ENCODE peak calls at places on chromosomes 2 and 18, in six cellular contexts. A is ovary; P is CD8-positive, alpha-beta memory T cell; J is tibial artery; T is A549; V is MM.1S. R is an unnamed sample.
A peak's percentile ranks its signal among the peaks of the same experiment; 100 is the strongest.

GRCh38 chr18:29164993-29165599 is 988.2 kb upstream of the CDH2 start:
- DNase-seq in A (no peak), P (no peak), J (no peak), T (peak; percentile 19), V (no peak), R (no peak)

GRCh38 chr18:70429847-70430500 is 141.1 kb downstream of the SOCS6 start:
- DNase-seq in A (no peak), P (no peak), J (no peak), T (no peak), V (no peak), R (no peak)

GRCh38 chr2:188610827-188611226 is 319.2 kb downstream of the GULP1 start:
- DNase-seq in A (no peak), P (no peak), J (no peak), T (no peak), V (no peak), R (no peak)

GRCh38 chr18:44651453-44651852 is 29.2 kb upstream of the SETBP1 start:
- DNase-seq in A (no peak), P (no peak), J (no peak), T (peak; percentile 25), V (no peak), R (no peak)

GRCh38 chr2:88179228-88179679 is 9.1 kb downstream of the THNSL2 start:
- DNase-seq in A (no peak), P (no peak), J (no peak), T (no peak), V (no peak), R (no peak)

GRCh38 chr2:54054774-54055173 is 60.6 kb upstream of the ACYP2 start:
- DNase-seq in A (no peak), P (no peak), J (no peak), T (no peak), V (no peak), R (no peak)

GRCh38 chr2:29130295-29130694 is 15.1 kb downstream of the CLIP4 start:
- DNase-seq in A (no peak), P (no peak), J (no peak), T (peak; percentile 41), V (peak; percentile 56), R (no peak)

GRCh38 chr2:22901471-22901870 is 483.5 kb upstream of the KLHL29 start:
- DNase-seq in A (no peak), P (no peak), J (no peak), T (no peak), V (no peak), R (no peak)

GRCh38 chr2:155975734-155976133 is 356.8 kb downstream of the NR4A2 start:
- DNase-seq in A (no peak), P (no peak), J (no peak), T (no peak), V (peak; percentile 14), R (no peak)

GRCh38 chr18:58453913-58454317 is 175.0 kb downstream of the ALPK2 start:
- DNase-seq in A (no peak), P (no peak), J (no peak), T (no peak), V (no peak), R (no peak)

GRCh38 chr18:45666006-45666405 is 50.7 kb downstream of the SLC14A2 start:
- DNase-seq in A (no peak), P (no peak), J (no peak), T (no peak), V (peak; percentile 45), R (no peak)

GRCh38 chr18:54958711-54959625 is at the start of gene CCDC68:
- DNase-seq in A (peak; percentile 49), P (no peak), J (no peak), T (peak; percentile 35), V (no peak), R (peak; percentile 40)

GRCh38 chr2:240960963-240961876 is 37.2 kb upstream of the SNED1 start:
- DNase-seq in A (no peak), P (no peak), J (no peak), T (no peak), V (no peak), R (peak; percentile 73)

GRCh38 chr18:67730884-67731283 is 214.4 kb upstream of the DSEL start:
- DNase-seq in A (no peak), P (no peak), J (no peak), T (peak; percentile 1), V (no peak), R (no peak)

GRCh38 chr2:29284671-29285070 is 169.5 kb downstream of the CLIP4 start:
- DNase-seq in A (no peak), P (no peak), J (no peak), T (no peak), V (no peak), R (no peak)

GRCh38 chr18:3683483-3683882 is 233.5 kb downstream of the TGIF1 start:
- DNase-seq in A (no peak), P (no peak), J (no peak), T (no peak), V (no peak), R (no peak)

GRCh38 chr2:64770137-64770780 is 116.5 kb upstream of the SERTAD2 start:
- DNase-seq in A (no peak), P (no peak), J (no peak), T (no peak), V (no peak), R (no peak)

GRCh38 chr2:191206613-191207471 is 38.4 kb upstream of the MYO1B start:
- DNase-seq in A (no peak), P (peak; percentile 49), J (no peak), T (no peak), V (no peak), R (no peak)

GRCh38 chr18:76847926-76848325 is 25.6 kb downstream of the ZNF236 start:
- DNase-seq in A (no peak), P (no peak), J (no peak), T (no peak), V (no peak), R (no peak)

GRCh38 chr18:58495634-58496033 is 133.3 kb downstream of the ALPK2 start:
- DNase-seq in A (no peak), P (no peak), J (no peak), T (no peak), V (no peak), R (no peak)

GRCh38 chr2:84939426-84940087 is 31.4 kb upstream of the KCMF1 start:
- DNase-seq in A (no peak), P (peak; percentile 57), J (no peak), T (no peak), V (peak; percentile 97), R (no peak)

GRCh38 chr2:28750316-28751101 is 1.1 kb upstream of the PPP1CB start:
- DNase-seq in A (no peak), P (peak; percentile 6), J (no peak), T (no peak), V (peak; percentile 35), R (no peak)

GRCh38 chr2:108586116-108586515 is 51.8 kb downstream of the LIMS1 start:
- DNase-seq in A (no peak), P (no peak), J (no peak), T (no peak), V (no peak), R (no peak)

GRCh38 chr18:44655435-44655834 is 25.3 kb upstream of the SETBP1 start:
- DNase-seq in A (no peak), P (no peak), J (no peak), T (no peak), V (no peak), R (no peak)

GRCh38 chr2:86441789-86442641 is 844 bp downstream of the KDM3A start:
- DNase-seq in A (peak; percentile 51), P (peak; percentile 58), J (peak; percentile 84), T (peak; percentile 18), V (peak; percentile 67), R (peak; percentile 85)
- H3K4me1 ChIP-seq in A (peaks cover 12% of the 10 kb centered on the region), P (peaks cover 46% of the 10 kb centered on the region), J (peaks cover 39% of the 10 kb centered on the region), T (peaks cover 11% of the 10 kb centered on the region), V (peaks cover 39% of the 10 kb centered on the region), R (peaks cover 5% of the 10 kb centered on the region)

GRCh38 chr18:22504251-22504650 is 86.5 kb upstream of the CTAGE1 start:
- DNase-seq in A (no peak), P (no peak), J (no peak), T (no peak), V (no peak), R (no peak)

GRCh38 chr18:22505136-22505535 is 87.4 kb upstream of the CTAGE1 start:
- DNase-seq in A (no peak), P (no peak), J (no peak), T (no peak), V (no peak), R (no peak)

GRCh38 chr18:22504665-22505064 is 87.0 kb upstream of the CTAGE1 start:
- DNase-seq in A (no peak), P (no peak), J (no peak), T (peak; percentile 14), V (no peak), R (no peak)

GRCh38 chr18:22507055-22507454 is 89.3 kb upstream of the CTAGE1 start:
- DNase-seq in A (no peak), P (no peak), J (no peak), T (no peak), V (no peak), R (no peak)

DNA sequence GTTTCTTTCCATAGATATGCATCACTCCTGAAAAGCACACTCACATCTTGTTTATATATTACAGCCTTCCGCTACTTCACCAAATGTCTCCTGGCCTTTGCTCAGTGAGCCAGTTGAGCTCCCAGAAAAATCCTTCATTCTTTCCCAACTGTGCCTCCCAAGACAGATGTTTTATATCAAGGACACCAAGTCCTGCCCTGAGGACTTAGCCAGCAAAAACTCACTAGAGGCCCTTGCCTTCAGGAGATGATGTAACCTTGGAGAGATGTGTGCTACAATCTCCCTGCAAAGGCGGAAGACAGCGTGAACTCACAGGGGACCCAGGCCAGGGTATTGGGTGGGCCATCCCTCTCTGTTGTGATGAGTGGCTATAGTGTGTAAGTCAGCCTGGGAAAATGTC is 86.1 kb upstream of the CTAGE1 start:
- DNase-seq in A (peak; percentile 74), P (no peak), J (peak; percentile 60), T (no peak), V (no peak), R (no peak)
- H3K27ac ChIP-seq in A (no peak overlapping the region), P (no peak overlapping the region), J (no peak overlapping the region), T (no peak overlapping the region), V (no peak overlapping the region), R (no peak overlapping the region)

GRCh38 chr2:223439184-223439583 is 163.0 kb downstream of the SCG2 start:
- DNase-seq in A (no peak), P (no peak), J (no peak), T (no peak), V (no peak), R (no peak)
- H3K4me3 ChIP-seq in A (no peak overlapping the region), P (no peak overlapping the region), J (no peak overlapping the region), T (no peak overlapping the region), V (no peak overlapping the region), R (no peak overlapping the region)

DNA sequence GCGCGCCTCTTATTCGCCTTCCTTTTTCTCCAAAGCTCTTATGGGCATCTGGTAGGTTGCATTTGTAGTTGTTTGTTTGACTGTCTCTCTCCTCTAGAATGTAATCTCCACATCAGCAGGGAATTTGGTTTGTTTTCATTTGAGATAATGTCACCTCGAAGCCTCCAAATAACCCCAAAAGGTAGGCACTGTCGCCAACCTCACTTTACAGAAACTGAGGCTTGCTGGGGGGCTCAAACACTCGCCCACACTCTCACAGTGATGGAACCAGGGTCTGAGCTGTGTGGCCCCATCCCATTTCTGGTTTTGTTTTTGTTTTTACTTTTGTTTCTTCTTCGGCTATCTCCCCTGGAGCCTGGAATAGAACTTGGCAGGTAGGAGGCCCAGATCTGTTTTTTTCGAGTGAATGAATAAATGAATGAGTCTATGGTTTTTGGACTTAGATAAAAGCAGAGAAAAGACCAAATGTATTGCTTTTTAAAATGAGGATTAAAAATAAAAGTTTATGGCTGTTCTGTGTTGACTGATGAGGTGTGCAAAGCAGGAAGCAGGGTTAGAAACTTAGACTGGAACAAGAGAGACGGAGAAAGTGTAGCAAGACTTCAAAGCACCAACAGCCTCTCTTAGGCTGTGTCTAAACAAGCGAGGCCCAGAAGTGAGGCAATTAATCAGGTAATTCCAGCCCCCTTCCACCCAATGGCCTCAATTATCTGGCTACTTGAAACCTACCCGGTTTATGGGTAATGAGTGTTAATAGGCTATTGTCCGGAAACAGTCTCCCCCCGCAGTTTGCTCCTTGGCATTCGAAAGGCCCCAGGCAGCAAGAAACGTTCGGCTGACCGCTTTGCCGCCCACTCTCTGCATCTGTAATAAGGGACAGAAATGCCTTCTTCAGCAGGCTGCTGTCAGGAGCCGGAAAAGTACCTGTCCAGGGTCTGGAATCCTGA is 171.9 kb upstream of the MYCN start:
- DNase-seq in A (no peak), P (no peak), J (no peak), T (no peak), V (no peak), R (no peak)
- H3K4me1 ChIP-seq in A (no peaks in the 10 kb centered on the region), P (no peaks in the 10 kb centered on the region), J (no peaks in the 10 kb centered on the region), T (no peaks in the 10 kb centered on the region), V (no peaks in the 10 kb centered on the region), R (no peaks in the 10 kb centered on the region)

R was measured in aorta.